ENCODE peak calls at places on chromosomes 16 and 17, in five cellular contexts. K is K562, U is uterus, G is Peyer's patch, L is body of pancreas. Q is an unnamed sample.

GRCh38 chr17:6637458-6637840 is 3.1 kb downstream of the KIAA0753 start:
- DNase-seq in K (no peak), U (no peak), G (no peak), L (no peak), Q (no peak)

GRCh38 chr17:14321980-14322776 is 21.3 kb downstream of the HS3ST3B1 start:
- DNase-seq in K (no peak), U (no peak), G (no peak), L (no peak), Q (no peak)

GRCh38 chr17:56674401-56674925 is 81.0 kb downstream of the NOG start:
- DNase-seq in K (no peak), U (no peak), G (no peak), L (no peak), Q (no peak)

GRCh38 chr16:89261691-89262563 is 44.4 kb downstream of the ZNF778 start:
- DNase-seq in K (no peak), U (no peak), G (no peak), L (no peak), Q (no peak)

GRCh38 chr17:57557793-57558681 is 187.1 kb downstream of the CCDC182 start:
- DNase-seq in K (no peak), U (no peak), G (no peak), L (no peak), Q (no peak)

GRCh38 chr17:9381068-9381467 is 194.6 kb downstream of the STX8 start:
- DNase-seq in K (no peak), U (no peak), G (no peak), L (no peak), Q (no peak)

GRCh38 chr16:14121872-14122271 is 50.8 kb downstream of the MRTFB start:
- DNase-seq in K (no peak), U (no peak), G (no peak), L (no peak), Q (no peak)

GRCh38 chr17:69335018-69335417 is 8.1 kb upstream of the ABCA5 start:
- DNase-seq in K (peak), U (no peak), G (no peak), L (no peak), Q (peak)

GRCh38 chr17:39153541-39154111 is 2.2 kb upstream of the PLXDC1 start:
- DNase-seq in K (peak), U (peak), G (peak), L (peak), Q (peak)

GRCh38 chr17:42345396-42346078 is 42.7 kb downstream of the STAT3 start:
- DNase-seq in K (no peak), U (no peak), G (no peak), L (peak), Q (no peak)

GRCh38 chr17:6366144-6366755 is 68.7 kb downstream of the AIPL1 start:
- DNase-seq in K (no peak), U (no peak), G (no peak), L (peak), Q (no peak)

GRCh38 chr17:27569257-27569722 is 61.7 kb upstream of the LGALS9 start:
- DNase-seq in K (peak), U (no peak), G (no peak), L (peak), Q (peak)

GRCh38 chr16:29154100-29154499 is 169.2 kb downstream of the LAT start:
- DNase-seq in K (no peak), U (no peak), G (no peak), L (no peak), Q (no peak)

GRCh38 chr16:72474511-72475123 is 302.7 kb upstream of the PMFBP1 start:
- DNase-seq in K (no peak), U (no peak), G (no peak), L (no peak), Q (no peak)

GRCh38 chr16:79613009-79613408 is 12.5 kb upstream of the MAF start:
- DNase-seq in K (no peak), U (no peak), G (no peak), L (no peak), Q (no peak)

GRCh38 chr17:45848405-45848804 is 3.7 kb downstream of the SPPL2C start:
- DNase-seq in K (no peak), U (no peak), G (peak), L (no peak), Q (no peak)

GRCh38 chr16:56776562-56776961 is 46.6 kb downstream of the NUP93 start:
- DNase-seq in K (peak), U (peak), G (no peak), L (peak), Q (no peak)

DNA sequence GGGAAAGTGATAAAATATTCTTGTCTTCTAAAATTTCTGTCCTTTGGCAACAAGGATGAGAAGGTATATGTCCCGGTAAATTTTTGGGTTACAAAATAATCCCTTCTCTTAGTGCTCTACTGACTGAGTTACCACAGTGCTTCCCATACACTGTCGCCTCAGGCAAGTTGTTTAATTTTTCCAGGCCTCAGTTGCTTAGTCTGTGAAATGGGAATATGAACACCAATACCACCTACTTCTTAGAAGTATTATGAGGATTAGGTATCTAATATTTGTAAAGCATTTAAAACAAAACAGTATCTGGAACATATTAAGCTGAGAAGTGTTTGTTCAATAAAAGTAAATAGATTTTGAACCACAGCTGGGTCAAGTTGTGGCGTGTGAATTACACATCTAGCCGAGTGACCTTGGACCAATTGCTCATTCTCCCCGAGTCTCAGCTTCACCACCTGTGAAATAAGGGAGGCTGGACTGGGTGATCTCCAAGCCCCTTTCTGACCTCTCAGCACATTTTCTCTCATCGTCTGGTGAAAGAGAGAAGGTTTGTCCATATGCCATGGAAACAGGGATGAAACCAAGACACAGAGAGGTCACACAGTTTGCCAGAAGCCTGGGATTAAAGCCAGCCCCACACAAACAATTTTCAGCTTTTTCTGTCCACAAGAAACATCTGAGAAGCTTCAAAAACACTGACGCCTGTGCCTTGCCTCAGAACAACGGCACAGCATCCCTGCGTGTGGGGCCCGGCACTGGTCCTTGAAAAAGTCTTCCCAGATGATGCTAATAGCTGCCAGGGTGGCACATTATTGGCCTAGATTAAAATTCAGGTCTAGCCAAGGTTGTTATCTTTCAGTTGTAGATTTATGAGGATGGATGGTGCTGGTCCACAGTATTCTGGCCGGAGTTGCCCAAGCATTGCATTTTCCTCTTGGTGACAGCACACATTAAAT is 321.2 kb downstream of the HAPSTR1 start:
- DNase-seq in K (no peak), U (no peak), G (no peak), L (peak), Q (no peak)
- TF ChIP-seq CTCF in K (no peak), U (no peak), G (no peak), L (no peak), Q (no peak)

GRCh38 chr16:559021-559380 is 1.2 kb upstream of the PRR35 start:
- DNase-seq in K (no peak), U (no peak), G (no peak), L (no peak), Q (no peak)
- H3K4me3 ChIP-seq in K (no peak), U (no peak), G (no peak), L (no peak), Q (no peak)

DNA sequence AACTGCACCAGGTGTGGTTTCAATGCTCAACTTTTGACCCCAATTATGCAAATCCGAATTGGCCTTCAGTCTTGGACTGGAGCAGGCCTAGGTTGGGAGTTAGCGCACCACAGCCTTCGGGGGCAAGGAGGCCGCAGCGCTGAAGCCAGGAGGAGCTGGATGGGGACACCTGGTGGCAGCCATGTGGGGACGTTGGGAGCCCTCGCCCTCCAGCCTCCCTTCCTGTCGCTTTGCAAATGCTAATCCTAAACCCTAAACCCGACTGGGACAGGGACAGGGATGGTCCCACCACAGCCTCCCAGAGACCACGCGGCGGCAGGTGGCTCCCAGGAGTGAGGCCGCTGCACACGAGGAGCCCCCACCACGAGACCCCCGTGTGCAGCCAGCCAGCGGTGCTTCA is 58.7 kb downstream of the KLHDC4 start:
- DNase-seq in K (no peak), U (no peak), G (no peak), L (no peak), Q (no peak)
- TF ChIP-seq CTCF in K (no peak), U (no peak), G (no peak), L (no peak), Q (no peak)

GRCh38 chr17:50272246-50272645 is 2.0 kb upstream of the TMEM92 start:
- DNase-seq in K (no peak), U (peak), G (peak), L (no peak), Q (no peak)
- H3K4me3 ChIP-seq in K (no peak), U (peak), G (no peak), L (no peak), Q (no peak)

DNA sequence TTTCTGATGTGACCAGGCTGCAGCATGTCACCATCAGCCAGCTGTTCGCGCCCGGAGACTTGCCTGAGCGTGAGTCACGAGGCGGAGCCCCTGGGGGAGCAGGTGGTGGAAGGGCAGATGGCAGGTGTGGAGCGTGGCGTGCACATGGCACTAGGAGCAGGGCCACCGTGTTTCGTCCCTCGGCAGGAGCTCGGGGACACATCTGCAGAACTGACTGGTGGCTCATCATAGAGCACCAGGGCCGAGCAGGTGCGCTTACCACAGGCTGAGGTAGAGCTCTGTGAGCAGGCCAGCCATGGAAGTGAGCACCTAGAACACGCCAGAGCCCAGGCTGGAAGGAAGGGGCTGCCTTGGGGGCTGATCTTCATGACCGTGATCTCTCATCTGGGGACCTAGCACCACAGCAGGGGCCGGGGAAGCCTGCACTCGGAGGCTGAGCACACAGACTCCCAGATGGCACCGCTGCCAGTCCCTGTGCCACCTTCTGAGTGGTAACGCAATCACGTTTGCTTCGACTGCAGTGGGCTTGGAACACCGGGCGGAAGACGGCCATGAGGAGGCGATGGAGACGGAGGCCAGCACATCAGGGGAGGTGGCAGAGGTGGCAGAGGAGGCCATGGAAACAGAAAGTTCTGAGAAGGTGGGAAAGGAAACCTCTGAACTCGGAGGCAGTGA is 61.8 kb upstream of the ENDOV start:
- DNase-seq in K (no peak), U (no peak), G (peak), L (no peak), Q (no peak)
- TF ChIP-seq CTCF in K (no peak), U (no peak), G (no peak), L (no peak), Q (no peak)

GRCh38 chr17:74379495-74380085 is 12.3 kb downstream of the GPR142 start:
- DNase-seq in K (peak), U (peak), G (peak), L (peak), Q (peak)
- H3K4me3 ChIP-seq in K (no peak), U (no peak), G (peak), L (no peak), Q (no peak)

DNA sequence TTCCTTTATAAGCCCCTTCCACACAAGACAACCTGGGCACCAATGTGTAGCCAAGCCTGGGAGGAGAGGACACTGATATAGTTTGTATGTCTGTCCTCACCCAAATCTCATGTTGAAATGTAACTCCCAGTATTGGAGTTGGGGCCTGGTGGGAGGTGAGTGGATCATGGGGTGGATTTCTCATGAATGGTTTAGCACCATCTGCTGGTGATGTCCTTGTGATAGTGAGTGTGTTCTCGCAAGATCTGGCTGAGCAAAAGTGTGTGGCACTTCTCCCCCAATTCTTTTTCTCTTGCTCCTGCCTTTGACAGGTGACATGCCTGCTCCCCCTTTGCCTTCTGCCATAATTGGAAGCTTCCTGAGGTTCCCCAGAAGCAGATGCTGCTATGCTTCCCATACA is 135.8 kb downstream of the USP31 start:
- DNase-seq in K (peak), U (no peak), G (no peak), L (no peak), Q (peak)
- TF ChIP-seq CTCF in K (peak), U (no peak), G (no peak), L (no peak), Q (peak)

GRCh38 chr16:75250809-75251279 is 580 bp downstream of the BCAR1 start:
- DNase-seq in K (peak), U (peak), G (peak), L (peak), Q (no peak)

GRCh38 chr16:75249441-75249840 is 2.0 kb downstream of the BCAR1 start:
- DNase-seq in K (no peak), U (no peak), G (no peak), L (peak), Q (no peak)

GRCh38 chr16:75251280-75252048 is at the start of gene BCAR1:
- DNase-seq in K (peak), U (peak), G (peak), L (peak), Q (peak)

GRCh38 chr16:75248536-75249380 is 2.7 kb downstream of the BCAR1 start:
- DNase-seq in K (no peak), U (no peak), G (no peak), L (no peak), Q (no peak)

DNA sequence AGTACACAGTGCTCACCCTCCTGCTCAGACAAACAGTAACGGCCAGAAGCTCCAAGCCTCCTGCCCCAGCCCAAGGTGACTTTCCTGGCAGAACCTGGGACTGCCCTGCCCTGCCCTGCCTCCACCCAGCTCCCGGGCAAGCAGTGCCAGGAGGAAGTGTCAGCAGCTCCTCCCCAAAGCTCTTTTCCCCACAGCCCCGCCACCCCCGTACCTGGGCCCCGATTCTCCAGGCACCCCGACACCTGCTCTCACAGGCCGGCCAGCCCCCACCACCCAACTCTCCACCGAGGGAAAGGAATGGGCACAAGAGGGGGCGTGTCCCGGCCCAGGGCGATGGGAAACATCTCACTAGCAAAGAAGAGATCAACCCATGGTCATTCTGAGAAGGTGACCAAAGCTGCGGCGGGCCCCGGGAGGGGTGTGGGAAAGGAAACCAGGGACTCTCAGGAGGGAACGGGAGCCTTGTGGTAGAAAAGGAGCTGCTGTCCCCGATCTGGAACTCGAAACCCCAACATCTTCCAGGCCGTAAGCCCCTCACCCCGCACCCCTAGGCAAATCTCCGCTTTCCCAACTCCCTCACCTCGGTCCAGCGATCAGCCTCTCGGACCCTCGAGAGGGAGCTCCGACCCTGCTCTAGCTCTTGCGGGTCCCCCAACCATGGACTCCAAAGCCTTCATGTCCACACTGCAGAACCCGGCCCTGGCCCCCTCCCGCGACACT is 1.2 kb downstream of the BCAR1 start:
- DNase-seq in K (no peak), U (peak), G (peak), L (peak), Q (no peak)
- H3K4me3 ChIP-seq in K (peak), U (peak), G (peak), L (peak), Q (peak)

Q was measured in GM12865.